ENCODE peak calls at places on chromosomes 13 and 19, in nine cellular contexts. One of them, this sample, is unnamed.

GRCh38 chr13:77696863-77697207 is 652 bp upstream of the SLAIN1 start:
- DNase-seq in tibial nerve: no peak
- DNase-seq in cardiac muscle cell: no peak
- DNase-seq in small intestine: no peak
- DNase-seq in mammary epithelial cell: no peak
- DNase-seq in naive thymus-derived CD4-positive, alpha-beta T cell: peak; percentile 30
- DNase-seq in astrocyte: no peak
- DNase-seq in adrenal gland: no peak
- DNase-seq in NT2/D1: no peak
- DNase-seq in this sample: no peak

GRCh38 chr13:28329395-28330158 is 165.4 kb downstream of the FLT1 start:
- DNase-seq in naive thymus-derived CD4-positive, alpha-beta T cell: no peak
- DNase-seq in NT2/D1: no peak
- DNase-seq in tibial nerve: no peak
- DNase-seq in adrenal gland: peak; percentile 15
- DNase-seq in cardiac muscle cell: no peak
- DNase-seq in small intestine: no peak
- DNase-seq in astrocyte: peak; percentile 86
- DNase-seq in mammary epithelial cell: no peak
- DNase-seq in this sample: peak; percentile 55

GRCh38 chr13:83987394-83987793 is 105.1 kb upstream of the SLITRK1 start:
- DNase-seq in small intestine: no peak
- DNase-seq in astrocyte: no peak
- DNase-seq in mammary epithelial cell: no peak
- DNase-seq in NT2/D1: no peak
- DNase-seq in naive thymus-derived CD4-positive, alpha-beta T cell: no peak
- DNase-seq in cardiac muscle cell: no peak
- DNase-seq in tibial nerve: no peak
- DNase-seq in adrenal gland: no peak
- DNase-seq in this sample: no peak

GRCh38 chr13:32176696-32177095 is 138.5 kb downstream of the ZAR1L start:
- DNase-seq in tibial nerve: no peak
- DNase-seq in NT2/D1: no peak
- DNase-seq in adrenal gland: no peak
- DNase-seq in astrocyte: no peak
- DNase-seq in cardiac muscle cell: no peak
- DNase-seq in mammary epithelial cell: no peak
- DNase-seq in small intestine: no peak
- DNase-seq in naive thymus-derived CD4-positive, alpha-beta T cell: no peak
- DNase-seq in this sample: no peak

GRCh38 chr19:39132344-39132969 is 6.9 kb downstream of the PAK4 start:
- DNase-seq in cardiac muscle cell: no peak
- DNase-seq in small intestine: no peak
- DNase-seq in astrocyte: no peak
- DNase-seq in NT2/D1: no peak
- DNase-seq in mammary epithelial cell: no peak
- DNase-seq in tibial nerve: no peak
- DNase-seq in adrenal gland: no peak
- DNase-seq in naive thymus-derived CD4-positive, alpha-beta T cell: no peak
- DNase-seq in this sample: no peak

GRCh38 chr19:51161266-51161665 is 19.2 kb downstream of the SIGLEC7 start:
- DNase-seq in small intestine: no peak
- DNase-seq in mammary epithelial cell: peak; percentile 19
- DNase-seq in adrenal gland: no peak
- DNase-seq in NT2/D1: no peak
- DNase-seq in cardiac muscle cell: no peak
- DNase-seq in tibial nerve: no peak
- DNase-seq in naive thymus-derived CD4-positive, alpha-beta T cell: no peak
- DNase-seq in astrocyte: no peak
- DNase-seq in this sample: no peak

GRCh38 chr19:7914598-7915045 is at the start of gene TGFBR3L:
- DNase-seq in small intestine: no peak
- DNase-seq in tibial nerve: no peak
- DNase-seq in cardiac muscle cell: no peak
- DNase-seq in adrenal gland: no peak
- DNase-seq in NT2/D1: no peak
- DNase-seq in mammary epithelial cell: no peak
- DNase-seq in naive thymus-derived CD4-positive, alpha-beta T cell: no peak
- DNase-seq in astrocyte: no peak
- DNase-seq in this sample: peak; percentile 46

GRCh38 chr13:44507639-44508038 is 68.5 kb downstream of the TSC22D1 start:
- DNase-seq in naive thymus-derived CD4-positive, alpha-beta T cell: no peak
- DNase-seq in cardiac muscle cell: no peak
- DNase-seq in mammary epithelial cell: no peak
- DNase-seq in small intestine: no peak
- DNase-seq in NT2/D1: no peak
- DNase-seq in adrenal gland: no peak
- DNase-seq in astrocyte: no peak
- DNase-seq in tibial nerve: no peak
- DNase-seq in this sample: no peak

GRCh38 chr13:38670627-38671026 is 16.2 kb upstream of the FREM2 start:
- DNase-seq in small intestine: no peak
- DNase-seq in naive thymus-derived CD4-positive, alpha-beta T cell: no peak
- DNase-seq in tibial nerve: no peak
- DNase-seq in mammary epithelial cell: peak; percentile 42
- DNase-seq in cardiac muscle cell: no peak
- DNase-seq in adrenal gland: no peak
- DNase-seq in NT2/D1: no peak
- DNase-seq in astrocyte: peak; percentile 22
- DNase-seq in this sample: peak; percentile 30

GRCh38 chr19:12230751-12231733 is 63.6 kb downstream of the ZNF44 start:
- DNase-seq in astrocyte: no peak
- DNase-seq in small intestine: no peak
- DNase-seq in adrenal gland: no peak
- DNase-seq in naive thymus-derived CD4-positive, alpha-beta T cell: no peak
- DNase-seq in cardiac muscle cell: no peak
- DNase-seq in mammary epithelial cell: no peak
- DNase-seq in tibial nerve: no peak
- DNase-seq in NT2/D1: no peak
- DNase-seq in this sample: no peak

GRCh38 chr13:51950722-51951121 is 60.5 kb downstream of the ATP7B start:
- DNase-seq in NT2/D1: no peak
- DNase-seq in naive thymus-derived CD4-positive, alpha-beta T cell: peak; percentile 54
- DNase-seq in small intestine: no peak
- DNase-seq in adrenal gland: no peak
- DNase-seq in cardiac muscle cell: no peak
- DNase-seq in mammary epithelial cell: no peak
- DNase-seq in tibial nerve: no peak
- DNase-seq in astrocyte: no peak
- DNase-seq in this sample: no peak

GRCh38 chr13:32045963-32046785 is 14.6 kb downstream of the FRY start:
- DNase-seq in adrenal gland: peak; percentile 21
- DNase-seq in NT2/D1: no peak
- DNase-seq in astrocyte: peak; percentile 42
- DNase-seq in tibial nerve: peak; percentile 67
- DNase-seq in mammary epithelial cell: peak; percentile 17
- DNase-seq in small intestine: peak; percentile 26
- DNase-seq in naive thymus-derived CD4-positive, alpha-beta T cell: no peak
- DNase-seq in cardiac muscle cell: no peak
- DNase-seq in this sample: no peak

GRCh38 chr19:51098366-51099069 is 9.7 kb downstream of the CTU1 start:
- DNase-seq in astrocyte: no peak
- DNase-seq in small intestine: no peak
- DNase-seq in naive thymus-derived CD4-positive, alpha-beta T cell: no peak
- DNase-seq in cardiac muscle cell: peak; percentile 33
- DNase-seq in mammary epithelial cell: no peak
- DNase-seq in adrenal gland: no peak
- DNase-seq in tibial nerve: no peak
- DNase-seq in NT2/D1: no peak
- DNase-seq in this sample: no peak

GRCh38 chr13:50224534-50224933 is 209.3 kb downstream of the KCNRG start:
- DNase-seq in tibial nerve: no peak
- DNase-seq in naive thymus-derived CD4-positive, alpha-beta T cell: no peak
- DNase-seq in astrocyte: peak; percentile 31
- DNase-seq in adrenal gland: no peak
- DNase-seq in NT2/D1: no peak
- DNase-seq in cardiac muscle cell: no peak
- DNase-seq in mammary epithelial cell: peak; percentile 95
- DNase-seq in small intestine: no peak
- DNase-seq in this sample: no peak

GRCh38 chr13:109700176-109700575 is 86.2 kb downstream of the IRS2 start:
- DNase-seq in astrocyte: peak; percentile 68
- DNase-seq in small intestine: peak; percentile 89
- DNase-seq in cardiac muscle cell: peak; percentile 75
- DNase-seq in tibial nerve: peak; percentile 48
- DNase-seq in NT2/D1: no peak
- DNase-seq in adrenal gland: peak; percentile 55
- DNase-seq in naive thymus-derived CD4-positive, alpha-beta T cell: peak; percentile 2
- DNase-seq in mammary epithelial cell: peak; percentile 54
- DNase-seq in this sample: peak; percentile 6

GRCh38 chr19:18588611-18589379 is at the start of gene REX1BD:
- DNase-seq in adrenal gland: peak; percentile 82
- DNase-seq in small intestine: peak; percentile 77
- DNase-seq in tibial nerve: peak; percentile 72
- DNase-seq in astrocyte: peak; percentile 59
- DNase-seq in naive thymus-derived CD4-positive, alpha-beta T cell: peak; percentile 86
- DNase-seq in mammary epithelial cell: peak; percentile 66
- DNase-seq in cardiac muscle cell: peak; percentile 87
- DNase-seq in NT2/D1: peak; percentile 68
- DNase-seq in this sample: peak; percentile 93

GRCh38 chr13:99228737-99229691 is 28.4 kb downstream of the UBAC2 start:
- DNase-seq in adrenal gland: no peak
- DNase-seq in mammary epithelial cell: peak; percentile 90
- DNase-seq in naive thymus-derived CD4-positive, alpha-beta T cell: no peak
- DNase-seq in cardiac muscle cell: no peak
- DNase-seq in tibial nerve: no peak
- DNase-seq in astrocyte: peak; percentile 94
- DNase-seq in NT2/D1: no peak
- DNase-seq in small intestine: peak; percentile 18
- DNase-seq in this sample: no peak

GRCh38 chr19:3807131-3807480 is 20.9 kb upstream of the MATK start:
- DNase-seq in astrocyte: no peak
- DNase-seq in cardiac muscle cell: no peak
- DNase-seq in mammary epithelial cell: no peak
- DNase-seq in small intestine: no peak
- DNase-seq in naive thymus-derived CD4-positive, alpha-beta T cell: no peak
- DNase-seq in NT2/D1: no peak
- DNase-seq in adrenal gland: no peak
- DNase-seq in tibial nerve: no peak
- DNase-seq in this sample: no peak

GRCh38 chr19:49767967-49768581 is 1.3 kb downstream of the AP2A1 start:
- DNase-seq in small intestine: no peak
- DNase-seq in astrocyte: no peak
- DNase-seq in naive thymus-derived CD4-positive, alpha-beta T cell: no peak
- DNase-seq in tibial nerve: no peak
- DNase-seq in mammary epithelial cell: no peak
- DNase-seq in NT2/D1: no peak
- DNase-seq in adrenal gland: no peak
- DNase-seq in cardiac muscle cell: no peak
- DNase-seq in this sample: no peak

GRCh38 chr19:49767380-49767779 is 579 bp downstream of the AP2A1 start:
- DNase-seq in adrenal gland: no peak
- DNase-seq in astrocyte: no peak
- DNase-seq in small intestine: peak; percentile 9
- DNase-seq in NT2/D1: no peak
- DNase-seq in mammary epithelial cell: no peak
- DNase-seq in cardiac muscle cell: peak; percentile 30
- DNase-seq in naive thymus-derived CD4-positive, alpha-beta T cell: no peak
- DNase-seq in tibial nerve: no peak
- DNase-seq in this sample: no peak

GRCh38 chr19:49766007-49766937 is 529 bp upstream of the AP2A1 start:
- DNase-seq in mammary epithelial cell: peak; percentile 100
- DNase-seq in small intestine: peak; percentile 100
- DNase-seq in NT2/D1: peak; percentile 98
- DNase-seq in astrocyte: peak; percentile 99
- DNase-seq in cardiac muscle cell: peak; percentile 99
- DNase-seq in naive thymus-derived CD4-positive, alpha-beta T cell: peak; percentile 95
- DNase-seq in adrenal gland: peak; percentile 100
- DNase-seq in tibial nerve: peak; percentile 99
- DNase-seq in this sample: peak; percentile 100

GRCh38 chr19:49764341-49764740 is 1.2 kb upstream of the TSKS start:
- DNase-seq in tibial nerve: no peak
- DNase-seq in small intestine: no peak
- DNase-seq in NT2/D1: no peak
- DNase-seq in astrocyte: no peak
- DNase-seq in naive thymus-derived CD4-positive, alpha-beta T cell: no peak
- DNase-seq in cardiac muscle cell: no peak
- DNase-seq in mammary epithelial cell: no peak
- DNase-seq in adrenal gland: no peak
- DNase-seq in this sample: no peak

GRCh38 chr19:49766938-49767315 is at the start of gene AP2A1:
- DNase-seq in cardiac muscle cell: no peak
- DNase-seq in adrenal gland: no peak
- DNase-seq in small intestine: no peak
- DNase-seq in naive thymus-derived CD4-positive, alpha-beta T cell: no peak
- DNase-seq in astrocyte: no peak
- DNase-seq in mammary epithelial cell: no peak
- DNase-seq in NT2/D1: no peak
- DNase-seq in tibial nerve: no peak
- DNase-seq in this sample: no peak
- H3K36me3 ChIP-seq in cardiac muscle cell: no peaks in the 10 kb centered on the region
- H3K36me3 ChIP-seq in adrenal gland: no peaks in the 10 kb centered on the region
- H3K36me3 ChIP-seq in small intestine: no peaks in the 10 kb centered on the region
- H3K36me3 ChIP-seq in naive thymus-derived CD4-positive, alpha-beta T cell: no peaks in the 10 kb centered on the region
- H3K36me3 ChIP-seq in astrocyte: peaks cover 3% of the 10 kb centered on the region
- H3K36me3 ChIP-seq in mammary epithelial cell: no peaks in the 10 kb centered on the region
- H3K36me3 ChIP-seq in NT2/D1: peaks cover 25% of the 10 kb centered on the region
- H3K36me3 ChIP-seq in tibial nerve: no peaks in the 10 kb centered on the region
- H3K36me3 ChIP-seq in this sample: peaks cover 23% of the 10 kb centered on the region

GRCh38 chr13:108586826-108587225 is 42.6 kb upstream of the MYO16 start:
- DNase-seq in mammary epithelial cell: no peak
- DNase-seq in cardiac muscle cell: no peak
- DNase-seq in naive thymus-derived CD4-positive, alpha-beta T cell: no peak
- DNase-seq in NT2/D1: no peak
- DNase-seq in adrenal gland: no peak
- DNase-seq in tibial nerve: no peak
- DNase-seq in astrocyte: no peak
- DNase-seq in small intestine: no peak
- DNase-seq in this sample: no peak
- H3K36me3 ChIP-seq in mammary epithelial cell: no peaks in the 10 kb centered on the region
- H3K36me3 ChIP-seq in cardiac muscle cell: no peaks in the 10 kb centered on the region
- H3K36me3 ChIP-seq in naive thymus-derived CD4-positive, alpha-beta T cell: no peaks in the 10 kb centered on the region
- H3K36me3 ChIP-seq in NT2/D1: no peaks in the 10 kb centered on the region
- H3K36me3 ChIP-seq in adrenal gland: no peaks in the 10 kb centered on the region
- H3K36me3 ChIP-seq in tibial nerve: no peaks in the 10 kb centered on the region
- H3K36me3 ChIP-seq in astrocyte: no peaks in the 10 kb centered on the region
- H3K36me3 ChIP-seq in small intestine: no peaks in the 10 kb centered on the region
- H3K36me3 ChIP-seq in this sample: no peaks in the 10 kb centered on the region

GRCh38 chr13:45527699-45528462 is 63.1 kb downstream of the COG3 start:
- DNase-seq in adrenal gland: no peak
- DNase-seq in mammary epithelial cell: no peak
- DNase-seq in small intestine: no peak
- DNase-seq in NT2/D1: no peak
- DNase-seq in cardiac muscle cell: no peak
- DNase-seq in naive thymus-derived CD4-positive, alpha-beta T cell: no peak
- DNase-seq in tibial nerve: no peak
- DNase-seq in astrocyte: no peak
- DNase-seq in this sample: no peak
- H3K36me3 ChIP-seq in adrenal gland: no peaks in the 10 kb centered on the region
- H3K36me3 ChIP-seq in mammary epithelial cell: peaks cover 20% of the 10 kb centered on the region
- H3K36me3 ChIP-seq in small intestine: peaks cover 16% of the 10 kb centered on the region
- H3K36me3 ChIP-seq in NT2/D1: peaks cover 23% of the 10 kb centered on the region
- H3K36me3 ChIP-seq in cardiac muscle cell: peaks cover 27% of the 10 kb centered on the region
- H3K36me3 ChIP-seq in naive thymus-derived CD4-positive, alpha-beta T cell: peaks cover 17% of the 10 kb centered on the region
- H3K36me3 ChIP-seq in tibial nerve: no peaks in the 10 kb centered on the region
- H3K36me3 ChIP-seq in astrocyte: peaks cover 27% of the 10 kb centered on the region
- H3K36me3 ChIP-seq in this sample: peaks cover 64% of the 10 kb centered on the region

DNA sequence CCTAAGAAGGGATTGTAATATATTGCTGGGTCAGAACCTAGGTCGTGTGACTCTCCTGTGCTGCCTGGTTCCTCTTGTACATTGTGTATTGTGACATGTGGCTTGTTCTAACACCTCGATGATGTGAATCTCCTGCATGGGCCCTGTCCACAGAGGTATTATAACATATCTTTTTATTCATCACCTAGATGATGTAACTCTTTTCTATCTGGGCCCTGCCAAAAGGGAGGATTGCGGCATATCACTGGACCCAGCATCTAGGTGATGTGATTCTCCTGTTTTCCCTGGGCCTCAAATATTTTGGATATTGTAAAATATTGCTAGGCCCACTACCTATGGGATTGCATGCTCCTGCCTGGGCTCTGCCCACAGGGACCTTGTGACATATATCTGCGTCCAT is 33.4 kb upstream of the ZNF254 start:
- DNase-seq in astrocyte: no peak
- DNase-seq in adrenal gland: no peak
- DNase-seq in tibial nerve: no peak
- DNase-seq in small intestine: no peak
- DNase-seq in naive thymus-derived CD4-positive, alpha-beta T cell: no peak
- DNase-seq in cardiac muscle cell: no peak
- DNase-seq in mammary epithelial cell: no peak
- DNase-seq in NT2/D1: no peak
- DNase-seq in this sample: no peak
- H3K36me3 ChIP-seq in astrocyte: peaks cover 49% of the 10 kb centered on the region
- H3K36me3 ChIP-seq in adrenal gland: no peaks in the 10 kb centered on the region
- H3K36me3 ChIP-seq in tibial nerve: peaks cover 18% of the 10 kb centered on the region
- H3K36me3 ChIP-seq in small intestine: peaks cover 3% of the 10 kb centered on the region
- H3K36me3 ChIP-seq in naive thymus-derived CD4-positive, alpha-beta T cell: peaks cover 11% of the 10 kb centered on the region
- H3K36me3 ChIP-seq in cardiac muscle cell: peaks cover 63% of the 10 kb centered on the region
- H3K36me3 ChIP-seq in mammary epithelial cell: peaks cover 13% of the 10 kb centered on the region
- H3K36me3 ChIP-seq in NT2/D1: peaks cover 93% of the 10 kb centered on the region
- H3K36me3 ChIP-seq in this sample: peaks cover 16% of the 10 kb centered on the region